ENCODE peak calls at places on chromosomes 6 and 20, in six cellular contexts. L is CD4-positive, alpha-beta T cell; H is stromal cell of bone marrow; G is HTR-8/SVneo; A is HEK293T; C is naive B cell. E is an unnamed sample.

GRCh38 chr6:48535569-48535968 is 424.6 kb upstream of the PTCHD4 start:
- DNase-seq in H (peak; percentile 24), G (peak; percentile 5), C (no peak), A (no peak), L (no peak), E (no peak)

GRCh38 chr6:43455034-43455747 is at the start of gene DLK2:
- DNase-seq in L (peak; percentile 19), C (peak; percentile 24), A (peak; percentile 55), G (peak; percentile 59), H (no peak), E (no peak)

GRCh38 chr6:44022296-44022661 is 105.0 kb downstream of the MRPL14 start:
- DNase-seq in G (no peak), H (no peak), C (no peak), A (no peak), L (no peak), E (peak; percentile 80)

GRCh38 chr6:52364480-52365166 is 2.7 kb downstream of the PAQR8 start:
- DNase-seq in G (no peak), L (no peak), A (no peak), H (no peak), C (no peak), E (no peak)

GRCh38 chr20:36784116-36784515 is 10.6 kb upstream of the DSN1 start:
- DNase-seq in A (no peak), G (no peak), H (no peak), C (no peak), L (no peak), E (no peak)

GRCh38 chr20:31788578-31788977 is 30.6 kb upstream of the MYLK2 start:
- DNase-seq in A (no peak), C (no peak), H (peak; percentile 44), G (no peak), L (no peak), E (no peak)

GRCh38 chr6:33577718-33578117 is 2.4 kb downstream of the BAK1 start:
- DNase-seq in H (no peak), G (no peak), C (no peak), A (no peak), L (no peak), E (no peak)

GRCh38 chr20:25269833-25270170 is 21.9 kb downstream of the PYGB start:
- DNase-seq in C (no peak), A (no peak), H (no peak), G (no peak), L (no peak), E (peak; percentile 53)

GRCh38 chr6:19895866-19896579 is 58.9 kb downstream of the ID4 start:
- DNase-seq in H (no peak), G (no peak), L (no peak), C (no peak), A (no peak), E (no peak)

GRCh38 chr20:17825949-17826843 is 126.4 kb downstream of the BANF2 start:
- DNase-seq in A (no peak), L (no peak), G (no peak), H (no peak), C (no peak), E (no peak)

GRCh38 chr20:38844963-38845362 is 39.5 kb downstream of the PPP1R16B start:
- DNase-seq in G (no peak), A (no peak), H (no peak), L (no peak), C (no peak), E (no peak)

GRCh38 chr6:127447780-127448179 is 11.4 kb downstream of the KIAA0408 start:
- DNase-seq in A (no peak), H (no peak), G (no peak), L (no peak), C (no peak), E (no peak)

GRCh38 chr20:34904202-34904621 is 27.8 kb downstream of the ACSS2 start:
- DNase-seq in A (no peak), G (no peak), H (no peak), C (no peak), L (no peak), E (no peak)

GRCh38 chr6:143901885-143902708 is 37.8 kb downstream of the ZC2HC1B start:
- DNase-seq in C (no peak), G (no peak), H (peak; percentile 16), A (no peak), L (no peak), E (no peak)

GRCh38 chr6:12873706-12874105 is 157.1 kb downstream of the PHACTR1 start:
- DNase-seq in H (no peak), C (no peak), A (no peak), L (no peak), G (no peak), E (no peak)

GRCh38 chr6:121917834-121918559 is 481.5 kb upstream of the HSF2 start:
- DNase-seq in L (no peak), C (no peak), H (no peak), G (no peak), A (no peak), E (no peak)

GRCh38 chr6:22411408-22412105 is 114.7 kb upstream of the PRL start:
- DNase-seq in H (peak; percentile 60), C (no peak), A (no peak), L (no peak), G (no peak), E (no peak)

GRCh38 chr6:113969888-113970807 is 800 bp downstream of the HDAC2 start:
- DNase-seq in L (peak; percentile 34), A (peak; percentile 62), C (peak; percentile 58), G (peak; percentile 33), H (no peak), E (no peak)

GRCh38 chr6:145887969-145888368 is 73.4 kb upstream of the FBXO30 start:
- DNase-seq in C (peak; percentile 30), L (no peak), A (no peak), G (no peak), H (no peak), E (no peak)

GRCh38 chr6:53679446-53679933 is 13.9 kb upstream of the KLHL31 start:
- DNase-seq in L (no peak), C (peak; percentile 7), H (peak; percentile 25), G (peak; percentile 48), A (peak; percentile 43), E (no peak)